ENCODE peak calls at places on chromosomes 16 and 17, in four cellular contexts. R is GM23248, T is MM.1S, Z is neuronal stem cell. N is an unnamed sample. For H3K36me3, the result is how much of the 10 kb centered on the place peaks cover.

GRCh38 chr17:43906951-43907424 is 348 bp downstream of the MPP2 start:
- DNase-seq in Z (peak), T (no peak), R (peak), N (no peak)

GRCh38 chr16:2253293-2253692 is 1.9 kb upstream of the ECI1 start:
- DNase-seq in T (no peak), Z (no peak), R (no peak), N (no peak)

GRCh38 chr16:11370084-11370931 is 25.0 kb downstream of the RMI2 start:
- DNase-seq in T (no peak), Z (no peak), R (no peak), N (no peak)

GRCh38 chr17:4167786-4168185 is 24.8 kb downstream of the CYB5D2 start:
- DNase-seq in Z (no peak), T (no peak), R (no peak), N (no peak)

GRCh38 chr17:15255713-15256454 is 9.2 kb downstream of the PMP22 start:
- DNase-seq in Z (no peak), R (peak), T (no peak), N (no peak)

GRCh38 chr17:59753522-59754467 is 46.3 kb downstream of the VMP1 start:
- DNase-seq in T (peak), R (peak), Z (peak), N (peak)

GRCh38 chr17:54172096-54172495 is 349.4 kb downstream of the KIF2B start:
- DNase-seq in R (no peak), T (no peak), Z (no peak), N (no peak)

GRCh38 chr16:75099738-75100615 is 16.6 kb downstream of the LDHD start:
- DNase-seq in T (no peak), R (no peak), Z (no peak), N (no peak)

GRCh38 chr17:14356043-14356637 is 55.3 kb downstream of the HS3ST3B1 start:
- DNase-seq in Z (no peak), T (no peak), R (no peak), N (no peak)

GRCh38 chr17:17971431-17972125 is 622 bp downstream of the TOM1L2 start:
- DNase-seq in R (peak), Z (no peak), T (no peak), N (peak)

GRCh38 chr17:13601776-13602551 is at the start of gene HS3ST3A1:
- DNase-seq in Z (peak), R (peak), T (no peak), N (peak)

GRCh38 chr16:9105189-9105588 is 13.7 kb downstream of the HAPSTR1 start:
- DNase-seq in R (no peak), Z (no peak), T (no peak), N (peak)

GRCh38 chr17:43434902-43435319 is 36.1 kb downstream of the ARL4D start:
- DNase-seq in R (no peak), T (no peak), Z (no peak), N (no peak)

DNA sequence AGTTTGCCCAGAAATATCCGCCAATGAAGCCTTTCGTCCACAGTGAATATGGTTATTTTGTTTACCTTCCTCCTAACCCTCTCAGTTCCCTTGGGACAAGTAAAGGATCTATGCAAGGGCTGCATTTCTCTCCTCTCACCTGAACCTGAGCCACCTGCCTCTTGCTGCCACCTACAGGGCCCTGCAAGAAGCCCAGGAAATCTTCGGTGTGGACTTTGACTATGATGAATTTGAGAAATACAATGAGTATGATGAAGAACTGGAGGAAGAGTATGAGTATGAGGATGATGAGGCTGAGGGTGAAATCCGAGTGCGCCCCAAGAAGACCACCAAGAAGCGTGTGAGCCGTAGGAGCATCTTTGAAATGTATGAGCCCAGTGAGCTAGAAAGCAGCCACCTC is 14.0 kb downstream of the SUPT6H start:
- DNase-seq in R (no peak), Z (no peak), T (peak), N (no peak)
- H3K36me3 ChIP-seq in R (half or more), Z (half or more), T (under half), N (half or more)

DNA sequence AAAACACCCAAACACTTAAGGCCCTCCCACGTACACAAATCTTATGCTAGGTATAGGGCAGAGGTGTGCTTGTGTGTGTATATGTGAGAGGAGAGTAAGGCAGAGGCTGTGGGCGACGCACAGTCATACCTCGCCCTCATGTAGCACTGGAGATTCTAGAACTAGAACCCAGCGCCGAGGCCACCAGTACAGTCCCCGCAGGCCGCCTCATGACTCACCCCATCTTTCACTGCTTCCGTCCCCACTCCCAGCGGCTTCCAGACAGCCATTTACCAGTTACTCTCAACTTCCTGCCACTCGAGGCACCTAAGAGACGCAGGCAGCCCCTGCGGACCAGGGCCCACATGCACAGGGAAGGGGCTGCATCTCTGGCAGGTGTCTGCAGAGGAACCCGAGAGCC is 23.2 kb upstream of the CYTH1 start:
- DNase-seq in Z (no peak), T (no peak), R (no peak), N (no peak)
- H3K36me3 ChIP-seq in Z (under half), T (under half), R (under half), N (half or more)

GRCh38 chr16:56855936-56856335 is 9.1 kb upstream of the SLC12A3 start:
- DNase-seq in Z (no peak), R (no peak), T (no peak), N (no peak)

GRCh38 chr16:56852401-56852730 is 12.6 kb upstream of the SLC12A3 start:
- DNase-seq in Z (no peak), T (no peak), R (no peak), N (no peak)

GRCh38 chr16:56851671-56852400 is 13.2 kb upstream of the SLC12A3 start:
- DNase-seq in R (peak), T (no peak), Z (no peak), N (peak)

GRCh38 chr16:56855201-56855600 is 9.8 kb upstream of the SLC12A3 start:
- DNase-seq in Z (no peak), R (no peak), T (no peak), N (no peak)

DNA sequence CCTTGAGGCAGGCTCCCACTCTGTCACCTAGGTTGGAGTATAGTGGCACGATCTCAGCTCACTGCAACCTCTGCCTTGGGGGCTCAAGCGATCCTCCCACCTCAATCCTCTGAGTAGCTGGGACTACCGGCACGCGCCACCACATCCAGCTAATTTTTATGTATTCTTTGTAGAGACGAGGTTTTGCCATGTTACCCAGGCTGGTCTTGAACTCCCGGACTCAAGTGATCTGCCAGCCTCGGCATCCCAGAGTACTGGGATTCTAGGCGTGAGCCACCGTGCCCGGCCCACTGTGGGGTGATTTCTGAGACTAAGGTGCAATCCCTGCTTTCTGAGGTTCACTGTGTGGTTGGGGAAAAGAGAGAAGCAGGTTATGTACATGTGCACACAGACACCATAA is 12.0 kb upstream of the SLC12A3 start:
- DNase-seq in T (no peak), R (no peak), Z (no peak), N (no peak)
- H3K36me3 ChIP-seq in T (under half), R (under half), Z (under half), N (under half)

GRCh38 chr17:75500419-75501216 is 14.7 kb downstream of the CASKIN2 start:
- DNase-seq in R (no peak), Z (no peak), T (no peak), N (no peak)
- H3K36me3 ChIP-seq in R (under half), Z (half or more), T (under half), N (under half)

GRCh38 chr16:30604316-30604947 is 5.8 kb downstream of the ZNF689 start:
- DNase-seq in R (no peak), Z (no peak), T (no peak), N (no peak)
- H3K36me3 ChIP-seq in R (under half), Z (under half), T (under half), N (under half)

GRCh38 chr16:84272740-84273320 is 21.8 kb upstream of the WFDC1 start:
- DNase-seq in Z (no peak), R (no peak), T (no peak), N (no peak)

GRCh38 chr16:84271037-84271436 is 23.6 kb upstream of the WFDC1 start:
- DNase-seq in Z (no peak), R (no peak), T (no peak), N (no peak)

GRCh38 chr16:84270531-84270930 is 24.1 kb upstream of the WFDC1 start:
- DNase-seq in R (no peak), Z (no peak), T (no peak), N (no peak)

GRCh38 chr16:84270071-84270470 is 24.6 kb upstream of the WFDC1 start:
- DNase-seq in T (no peak), Z (no peak), R (no peak), N (no peak)

GRCh38 chr16:84271866-84272265 is 22.8 kb upstream of the WFDC1 start:
- DNase-seq in R (no peak), T (no peak), Z (no peak), N (no peak)
- H3K36me3 ChIP-seq in R (under half), T (under half), Z (under half), N (under half)

N was measured in adipocyte.